ENCODE peak calls at places on chromosomes 13 and 19, in four cellular contexts. One of them, this sample, is unnamed. For H3K27me3, the result is how much of the 10 kb centered on the place peaks cover.

GRCh38 chr19:55257461-55258411 is 1.1 kb downstream of the PPP6R1 start:
- DNase-seq in PC-9: peak
- DNase-seq in mammary epithelial cell: peak
- DNase-seq in AG04450: no peak
- DNase-seq in this sample: no peak

GRCh38 chr13:66915596-66916185 is 314.4 kb downstream of the PCDH9 start:
- DNase-seq in PC-9: no peak
- DNase-seq in AG04450: no peak
- DNase-seq in mammary epithelial cell: peak
- DNase-seq in this sample: no peak

GRCh38 chr13:70758932-70759331 is 650.7 kb upstream of the KLHL1 start:
- DNase-seq in mammary epithelial cell: no peak
- DNase-seq in AG04450: no peak
- DNase-seq in PC-9: no peak
- DNase-seq in this sample: no peak

GRCh38 chr19:917323-918151 is at the start of gene KISS1R:
- DNase-seq in PC-9: peak
- DNase-seq in AG04450: no peak
- DNase-seq in mammary epithelial cell: no peak
- DNase-seq in this sample: no peak

GRCh38 chr13:40438022-40438692 is 228.3 kb downstream of the FOXO1 start:
- DNase-seq in AG04450: no peak
- DNase-seq in PC-9: no peak
- DNase-seq in mammary epithelial cell: no peak
- DNase-seq in this sample: no peak

GRCh38 chr13:98547455-98547854 is 29.5 kb downstream of the STK24 start:
- DNase-seq in mammary epithelial cell: no peak
- DNase-seq in AG04450: no peak
- DNase-seq in PC-9: no peak
- DNase-seq in this sample: no peak

GRCh38 chr13:48590141-48590863 is 57.4 kb upstream of the RCBTB2 start:
- DNase-seq in PC-9: no peak
- DNase-seq in AG04450: no peak
- DNase-seq in mammary epithelial cell: no peak
- DNase-seq in this sample: no peak

GRCh38 chr13:112828082-112828699 is 138.4 kb downstream of the ATP11A start:
- DNase-seq in AG04450: no peak
- DNase-seq in mammary epithelial cell: no peak
- DNase-seq in PC-9: no peak
- DNase-seq in this sample: no peak

GRCh38 chr19:45607071-45608029 is 5.3 kb upstream of the GPR4 start:
- DNase-seq in AG04450: peak
- DNase-seq in mammary epithelial cell: peak
- DNase-seq in PC-9: peak
- DNase-seq in this sample: no peak

GRCh38 chr13:77696006-77696862 is 1.3 kb upstream of the SLAIN1 start:
- DNase-seq in AG04450: no peak
- DNase-seq in PC-9: no peak
- DNase-seq in mammary epithelial cell: no peak
- DNase-seq in this sample: no peak

GRCh38 chr13:109148243-109148642 is 518.8 kb downstream of the MYO16 start:
- DNase-seq in mammary epithelial cell: peak
- DNase-seq in AG04450: peak
- DNase-seq in PC-9: no peak
- DNase-seq in this sample: no peak

GRCh38 chr13:33789067-33789606 is 28.8 kb upstream of the RFC3 start:
- DNase-seq in PC-9: no peak
- DNase-seq in AG04450: no peak
- DNase-seq in mammary epithelial cell: no peak
- DNase-seq in this sample: no peak

GRCh38 chr19:55549500-55550320 is 4.4 kb upstream of the SBK3 start:
- DNase-seq in PC-9: peak
- DNase-seq in mammary epithelial cell: peak
- DNase-seq in AG04450: peak
- DNase-seq in this sample: peak

GRCh38 chr13:36345438-36346221 is 564 bp downstream of the SPART start:
- DNase-seq in PC-9: peak
- DNase-seq in AG04450: peak
- DNase-seq in mammary epithelial cell: peak
- DNase-seq in this sample: peak

GRCh38 chr13:47555235-47555634 is 445.8 kb downstream of the SUCLA2 start:
- DNase-seq in AG04450: no peak
- DNase-seq in mammary epithelial cell: peak
- DNase-seq in PC-9: no peak
- DNase-seq in this sample: no peak

GRCh38 chr19:33750587-33751385 is 45.9 kb upstream of the KCTD15 start:
- DNase-seq in AG04450: no peak
- DNase-seq in mammary epithelial cell: no peak
- DNase-seq in PC-9: no peak
- DNase-seq in this sample: no peak

GRCh38 chr13:93875527-93875926 is 604.0 kb downstream of the DCT start:
- DNase-seq in mammary epithelial cell: peak
- DNase-seq in AG04450: peak
- DNase-seq in PC-9: no peak
- DNase-seq in this sample: no peak

GRCh38 chr19:6890421-6890913 is 3.1 kb downstream of the ADGRE1 start:
- DNase-seq in AG04450: no peak
- DNase-seq in mammary epithelial cell: no peak
- DNase-seq in PC-9: no peak
- DNase-seq in this sample: no peak

GRCh38 chr13:113454936-113455335 is 1.6 kb upstream of the ADPRHL1 start:
- DNase-seq in mammary epithelial cell: no peak
- DNase-seq in AG04450: no peak
- DNase-seq in PC-9: no peak
- DNase-seq in this sample: no peak

GRCh38 chr13:27022571-27023311 is 148.9 kb downstream of the USP12 start:
- DNase-seq in mammary epithelial cell: peak
- DNase-seq in PC-9: peak
- DNase-seq in AG04450: peak
- DNase-seq in this sample: no peak

GRCh38 chr13:50485979-50486935 is 357.2 kb downstream of the DLEU7 start:
- DNase-seq in AG04450: no peak
- DNase-seq in PC-9: no peak
- DNase-seq in mammary epithelial cell: no peak
- DNase-seq in this sample: no peak

GRCh38 chr13:51978836-51979556 is 32.3 kb downstream of the ATP7B start:
- DNase-seq in mammary epithelial cell: no peak
- DNase-seq in AG04450: no peak
- DNase-seq in PC-9: no peak
- DNase-seq in this sample: no peak

GRCh38 chr19:42850981-42851717 is 28.4 kb downstream of the PSG1 start:
- DNase-seq in mammary epithelial cell: peak
- DNase-seq in AG04450: peak
- DNase-seq in PC-9: peak
- DNase-seq in this sample: peak

GRCh38 chr19:49896863-49897621 is at the start of gene IL4I1:
- DNase-seq in AG04450: no peak
- DNase-seq in mammary epithelial cell: no peak
- DNase-seq in PC-9: no peak
- DNase-seq in this sample: peak

GRCh38 chr19:39423258-39424086 is 11.0 kb downstream of the PLEKHG2 start:
- DNase-seq in mammary epithelial cell: no peak
- DNase-seq in AG04450: no peak
- DNase-seq in PC-9: no peak
- DNase-seq in this sample: no peak

GRCh38 chr13:86020350-86021002 is 221.3 kb upstream of the SLITRK6 start:
- DNase-seq in AG04450: peak
- DNase-seq in mammary epithelial cell: peak
- DNase-seq in PC-9: no peak
- DNase-seq in this sample: peak

GRCh38 chr19:33280351-33280921 is 21.9 kb downstream of the CEBPA start:
- DNase-seq in mammary epithelial cell: no peak
- DNase-seq in PC-9: no peak
- DNase-seq in AG04450: no peak
- DNase-seq in this sample: no peak

GRCh38 chr13:97259787-97260641 is 37.9 kb downstream of the MBNL2 start:
- DNase-seq in mammary epithelial cell: no peak
- DNase-seq in AG04450: no peak
- DNase-seq in PC-9: peak
- DNase-seq in this sample: no peak

GRCh38 chr19:30897553-30897952 is 451.7 kb downstream of the TSHZ3 start:
- DNase-seq in AG04450: no peak
- DNase-seq in mammary epithelial cell: no peak
- DNase-seq in PC-9: no peak
- DNase-seq in this sample: no peak

GRCh38 chr19:40692212-40692551 is 1.7 kb upstream of the NUMBL start:
- DNase-seq in AG04450: no peak
- DNase-seq in PC-9: no peak
- DNase-seq in mammary epithelial cell: no peak
- DNase-seq in this sample: no peak

GRCh38 chr19:39737351-39737750 is 478 bp downstream of the CLC start:
- DNase-seq in PC-9: no peak
- DNase-seq in AG04450: no peak
- DNase-seq in mammary epithelial cell: no peak
- DNase-seq in this sample: no peak

GRCh38 chr19:46489445-46490272 is 6.0 kb downstream of the PNMA8B start:
- DNase-seq in mammary epithelial cell: no peak
- DNase-seq in PC-9: no peak
- DNase-seq in AG04450: no peak
- DNase-seq in this sample: no peak

GRCh38 chr13:40208517-40208916 is 457.9 kb downstream of the FOXO1 start:
- DNase-seq in mammary epithelial cell: no peak
- DNase-seq in AG04450: no peak
- DNase-seq in PC-9: no peak
- DNase-seq in this sample: no peak

GRCh38 chr19:8569066-8569761 is 8.0 kb downstream of the MYO1F start:
- DNase-seq in mammary epithelial cell: peak
- DNase-seq in AG04450: peak
- DNase-seq in PC-9: peak
- DNase-seq in this sample: peak

GRCh38 chr13:54449922-54450321 is 1421.3 kb downstream of the OLFM4 start:
- DNase-seq in mammary epithelial cell: no peak
- DNase-seq in PC-9: no peak
- DNase-seq in AG04450: no peak
- DNase-seq in this sample: no peak

GRCh38 chr13:43894438-43894837 is 14.7 kb downstream of the LACC1 start:
- DNase-seq in AG04450: no peak
- DNase-seq in PC-9: no peak
- DNase-seq in mammary epithelial cell: no peak
- DNase-seq in this sample: no peak

GRCh38 chr19:1512671-1513491 is at the start of gene ADAMTSL5:
- DNase-seq in PC-9: peak
- DNase-seq in mammary epithelial cell: peak
- DNase-seq in AG04450: no peak
- DNase-seq in this sample: no peak

GRCh38 chr13:51942189-51942588 is 69.1 kb downstream of the ATP7B start:
- DNase-seq in AG04450: no peak
- DNase-seq in PC-9: peak
- DNase-seq in mammary epithelial cell: peak
- DNase-seq in this sample: no peak

GRCh38 chr19:30029721-30030510 is 87.9 kb downstream of the URI1 start:
- DNase-seq in PC-9: peak
- DNase-seq in mammary epithelial cell: peak
- DNase-seq in AG04450: no peak
- DNase-seq in this sample: no peak

GRCh38 chr13:59458908-59459579 is 704.7 kb downstream of the DIAPH3 start:
- DNase-seq in mammary epithelial cell: no peak
- DNase-seq in AG04450: peak
- DNase-seq in PC-9: no peak
- DNase-seq in this sample: no peak

GRCh38 chr19:53517114-53517741 is 20.7 kb upstream of the ZNF331 start:
- DNase-seq in mammary epithelial cell: no peak
- DNase-seq in PC-9: no peak
- DNase-seq in AG04450: no peak
- DNase-seq in this sample: no peak
- H3K4me3 ChIP-seq in mammary epithelial cell: no peak
- H3K4me3 ChIP-seq in PC-9: no peak
- H3K4me3 ChIP-seq in AG04450: no peak
- H3K4me3 ChIP-seq in this sample: no peak

GRCh38 chr13:80334582-80335260 is 6.2 kb downstream of the SPRY2 start:
- DNase-seq in AG04450: no peak
- DNase-seq in PC-9: no peak
- DNase-seq in mammary epithelial cell: peak
- DNase-seq in this sample: no peak
- TF ChIP-seq CTCF in AG04450: no peak
- TF ChIP-seq CTCF in PC-9: no peak
- TF ChIP-seq CTCF in mammary epithelial cell: no peak
- TF ChIP-seq CTCF in this sample: no peak

DNA sequence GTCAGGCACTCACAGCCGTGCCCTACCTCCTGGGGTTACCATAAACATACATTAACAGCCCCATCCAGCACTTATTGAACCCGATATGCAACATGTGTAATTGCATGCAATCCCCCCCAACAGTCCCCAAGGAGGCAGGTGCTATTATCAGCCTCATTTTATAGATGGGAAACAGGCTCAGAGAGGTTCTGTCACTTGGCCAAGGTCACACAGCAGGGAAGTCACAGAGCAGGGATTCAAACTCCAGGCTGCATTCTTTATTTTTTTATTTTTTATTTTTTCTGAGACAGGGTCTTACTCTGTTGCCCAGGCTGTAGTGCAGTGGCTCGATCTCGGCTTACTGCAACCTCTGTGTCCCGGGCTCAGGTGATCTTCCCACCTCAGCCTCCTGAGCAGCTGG is 38.4 kb upstream of the TNFAIP8L1 start:
- DNase-seq in PC-9: no peak
- DNase-seq in AG04450: no peak
- DNase-seq in mammary epithelial cell: no peak
- DNase-seq in this sample: no peak
- H3K27me3 ChIP-seq in PC-9: under half
- H3K27me3 ChIP-seq in AG04450: under half
- H3K27me3 ChIP-seq in mammary epithelial cell: under half
- H3K27me3 ChIP-seq in this sample: under half

GRCh38 chr13:110610955-110611595 is 4.3 kb upstream of the NAXD start:
- DNase-seq in mammary epithelial cell: no peak
- DNase-seq in AG04450: no peak
- DNase-seq in PC-9: no peak
- DNase-seq in this sample: no peak
- H3K4me3 ChIP-seq in mammary epithelial cell: no peak
- H3K4me3 ChIP-seq in AG04450: no peak
- H3K4me3 ChIP-seq in PC-9: no peak
- H3K4me3 ChIP-seq in this sample: no peak

GRCh38 chr19:3653865-3654513 is 27.4 kb upstream of the CACTIN start:
- DNase-seq in mammary epithelial cell: no peak
- DNase-seq in PC-9: no peak
- DNase-seq in AG04450: no peak
- DNase-seq in this sample: no peak
- TF ChIP-seq CTCF in mammary epithelial cell: no peak
- TF ChIP-seq CTCF in PC-9: peak
- TF ChIP-seq CTCF in AG04450: no peak
- TF ChIP-seq CTCF in this sample: peak